ENCODE peak calls at places on chromosomes 5 and 9, in seven cellular contexts. X is uterus; V is upper lobe of right lung; S is adrenal gland; B is effector memory CD4-positive, alpha-beta T cell; P is aorta; U is stomach. T is an unnamed sample.

GRCh38 chr9:34399729-34400128 is 23.0 kb upstream of the MYORG start:
- DNase-seq in P (no peak), V (no peak), X (no peak), B (no peak), S (no peak), U (no peak), T (no peak)

GRCh38 chr5:139888368-139888767 is 92.8 kb downstream of the PSD2 start:
- DNase-seq in P (no peak), V (no peak), S (no peak), B (no peak), X (no peak), U (no peak), T (no peak)

GRCh38 chr5:5183192-5183699 is 43.1 kb downstream of the ADAMTS16 start:
- DNase-seq in S (no peak), V (no peak), P (no peak), U (no peak), X (no peak), B (no peak), T (peak; percentile 64)

GRCh38 chr5:175823731-175824525 is 47.5 kb upstream of the CPLX2 start:
- DNase-seq in U (no peak), X (no peak), P (no peak), B (no peak), S (no peak), V (no peak), T (peak; percentile 87)

GRCh38 chr5:150448353-150448752 is 1.2 kb downstream of the RPS14 start:
- DNase-seq in V (no peak), X (no peak), P (no peak), B (no peak), U (no peak), S (no peak), T (no peak)

GRCh38 chr9:11194249-11194648 is 581.4 kb upstream of the PTPRD start:
- DNase-seq in P (no peak), S (no peak), U (peak; percentile 75), X (no peak), B (no peak), V (no peak), T (no peak)

GRCh38 chr5:99955006-99955405 is 580.2 kb upstream of the FAM174A start:
- DNase-seq in P (no peak), X (no peak), S (no peak), V (peak; percentile 49), U (no peak), B (no peak), T (no peak)

GRCh38 chr5:136098171-136098570 is 34.5 kb upstream of the SMAD5 start:
- DNase-seq in S (no peak), X (no peak), V (no peak), U (no peak), P (no peak), B (no peak), T (no peak)

GRCh38 chr5:1757511-1757910 is 42.1 kb downstream of the MRPL36 start:
- DNase-seq in V (peak; percentile 50), S (peak; percentile 20), X (no peak), U (peak; percentile 24), P (peak; percentile 53), B (no peak), T (peak; percentile 38)

GRCh38 chr9:124869466-124869985 is 7.6 kb downstream of the ARPC5L start:
- DNase-seq in B (no peak), U (peak; percentile 43), P (no peak), X (no peak), S (no peak), V (no peak), T (peak; percentile 79)

GRCh38 chr9:121213136-121213806 is 11.6 kb upstream of the RAB14 start:
- DNase-seq in V (peak; percentile 94), S (peak; percentile 97), P (peak; percentile 96), U (peak; percentile 93), B (peak; percentile 18), X (peak; percentile 92), T (peak; percentile 78)

GRCh38 chr5:178683758-178684157 is 46.7 kb downstream of the ZNF354A start:
- DNase-seq in X (no peak), S (no peak), B (no peak), U (no peak), P (no peak), V (no peak), T (no peak)

GRCh38 chr5:132064140-132064539 is 3.7 kb downstream of the IL3 start:
- DNase-seq in X (no peak), U (no peak), V (peak; percentile 54), B (no peak), P (peak; percentile 43), S (no peak), T (peak; percentile 9)

GRCh38 chr5:10656176-10656830 is 92.4 kb downstream of the ANKRD33B start:
- DNase-seq in P (no peak), V (no peak), U (peak; percentile 21), B (no peak), S (no peak), X (no peak), T (peak; percentile 29)

GRCh38 chr9:121645003-121645402 is 6.4 kb upstream of the DAB2IP start:
- DNase-seq in U (peak; percentile 65), S (no peak), V (no peak), B (no peak), X (no peak), P (no peak), T (no peak)

GRCh38 chr5:11504794-11505193 is 399.5 kb downstream of the CTNND2 start:
- DNase-seq in B (no peak), S (peak; percentile 58), U (no peak), V (no peak), X (no peak), P (no peak), T (no peak)

GRCh38 chr9:35110327-35110758 is 5.3 kb downstream of the ATOSB start:
- DNase-seq in B (no peak), V (no peak), U (peak; percentile 26), X (no peak), S (peak; percentile 81), P (peak; percentile 92), T (peak; percentile 26)

GRCh38 chr9:34179528-34180138 is 790 bp downstream of the UBAP1 start:
- DNase-seq in X (no peak), U (peak; percentile 43), V (peak; percentile 46), P (no peak), B (no peak), S (peak; percentile 53), T (no peak)

GRCh38 chr9:18071651-18072060 is 402.3 kb upstream of the ADAMTSL1 start:
- DNase-seq in U (no peak), B (no peak), P (no peak), V (no peak), S (no peak), X (peak; percentile 54), T (no peak)

GRCh38 chr5:123092696-123093095 is 3.7 kb downstream of the PRDM6 start:
- DNase-seq in B (no peak), X (no peak), P (no peak), S (no peak), U (no peak), V (no peak), T (no peak)
- H3K27me3 ChIP-seq in B (peaks cover 43% of the 10 kb centered on the region), X (peaks cover 42% of the 10 kb centered on the region), P (no peaks in the 10 kb centered on the region), S (peaks cover 83% of the 10 kb centered on the region), U (peaks cover 98% of the 10 kb centered on the region), V (peaks cover 83% of the 10 kb centered on the region), T (peaks cover 99% of the 10 kb centered on the region)

GRCh38 chr9:130173462-130173876 is 1.3 kb downstream of the NCS1 start:
- DNase-seq in V (no peak), X (no peak), S (no peak), B (no peak), U (no peak), P (no peak), T (peak; percentile 76)
- H3K4me3 ChIP-seq in V (peak overlapping the region; percentile 52), X (peak overlapping the region; percentile 44), S (peak overlapping the region; percentile 56), B (peak overlapping the region; percentile 25), U (peak overlapping the region; percentile 58), P (peak overlapping the region; percentile 85), T (peak overlapping the region; percentile 54)

GRCh38 chr9:127791085-127791484 is 5.3 kb downstream of the CDK9 start:
- DNase-seq in P (no peak), V (no peak), X (no peak), S (no peak), U (no peak), B (no peak), T (peak; percentile 32)

GRCh38 chr9:127794001-127794791 is 8.4 kb downstream of the CDK9 start:
- DNase-seq in S (no peak), V (peak; percentile 77), B (no peak), P (no peak), U (peak; percentile 66), X (no peak), T (peak; percentile 31)

GRCh38 chr9:127792417-127793031 is 6.7 kb downstream of the CDK9 start:
- DNase-seq in X (no peak), S (no peak), P (no peak), U (no peak), B (no peak), V (no peak), T (peak; percentile 13)

GRCh38 chr9:127790094-127790855 is 4.4 kb downstream of the CDK9 start:
- DNase-seq in P (no peak), B (no peak), X (no peak), V (no peak), S (no peak), U (no peak), T (peak; percentile 22)

GRCh38 chr9:127793093-127793708 is 7.4 kb downstream of the CDK9 start:
- DNase-seq in X (no peak), V (no peak), U (peak; percentile 48), P (no peak), S (no peak), B (no peak), T (peak; percentile 25)
- H3K36me3 ChIP-seq in X (no peaks in the 10 kb centered on the region), V (peaks cover 45% of the 10 kb centered on the region), U (peaks cover 42% of the 10 kb centered on the region), P (peaks cover 4% of the 10 kb centered on the region), S (no peaks in the 10 kb centered on the region), B (peaks cover 30% of the 10 kb centered on the region), T (peaks cover 33% of the 10 kb centered on the region)

GRCh38 chr9:36986548-36987408 is 47.3 kb downstream of the PAX5 start:
- DNase-seq in V (peak; percentile 56), S (no peak), U (no peak), P (no peak), B (no peak), X (no peak), T (peak; percentile 71)
- H3K27me3 ChIP-seq in V (peaks cover 73% of the 10 kb centered on the region), S (peaks cover 53% of the 10 kb centered on the region), U (peaks cover 100% of the 10 kb centered on the region), P (peaks cover 4% of the 10 kb centered on the region), B (peaks cover 19% of the 10 kb centered on the region), X (peaks cover 33% of the 10 kb centered on the region), T (peaks cover 71% of the 10 kb centered on the region)

DNA sequence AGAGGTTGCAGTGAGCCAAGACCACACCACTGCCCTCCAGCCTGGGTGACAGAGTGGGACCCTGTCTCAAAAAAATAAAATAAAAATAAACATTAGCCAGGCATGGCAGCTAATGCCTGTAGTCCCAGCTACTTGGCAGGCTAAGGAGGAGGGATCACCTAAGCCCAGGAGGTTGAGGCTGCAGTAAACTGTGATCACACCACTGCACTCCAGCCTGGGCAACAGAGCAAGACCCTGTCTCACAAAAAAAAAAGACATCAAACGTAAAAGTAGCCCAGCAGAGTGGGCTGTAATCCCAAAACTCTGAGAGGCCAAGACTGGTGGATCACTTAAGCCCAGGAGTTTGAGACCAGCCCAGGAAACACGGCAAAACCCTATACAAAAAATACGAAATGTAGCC is 19.0 kb downstream of the UIMC1 start:
- DNase-seq in U (no peak), X (no peak), P (no peak), S (no peak), B (no peak), V (no peak), T (no peak)
- H3K4me3 ChIP-seq in U (no peak overlapping the region), X (no peak overlapping the region), P (no peak overlapping the region), S (no peak overlapping the region), B (no peak overlapping the region), V (no peak overlapping the region), T (no peak overlapping the region)